ENCODE peak calls at places on chromosomes 4 and X, in nine cellular contexts. R, L, O, E, S, Q, F, H and T are unnamed samples.

GRCh38 chrX:17285983-17286382 is 89.0 kb upstream of the NHS start:
- DNase-seq in R (no peak), L (no peak), O (no peak), E (no peak), S (no peak), Q (no peak), F (no peak), H (no peak), T (no peak)

GRCh38 chr4:22062676-22063075 is 114.1 kb upstream of the KCNIP4 start:
- DNase-seq in R (no peak), L (no peak), O (no peak), E (no peak), S (no peak), Q (no peak), F (no peak), H (no peak), T (no peak)

GRCh38 chrX:56498756-56499155 is 64.7 kb upstream of the UBQLN2 start:
- DNase-seq in R (no peak), L (no peak), O (no peak), E (no peak), S (no peak), Q (no peak), F (no peak), H (no peak), T (no peak)

GRCh38 chrX:16826207-16826606 is 39.9 kb downstream of the TXLNG start:
- DNase-seq in R (no peak), L (no peak), O (no peak), E (peak), S (no peak), Q (no peak), F (no peak), H (no peak), T (no peak)

GRCh38 chrX:42087960-42088359 is 164.6 kb upstream of the CASK start:
- DNase-seq in R (no peak), L (no peak), O (no peak), E (no peak), S (no peak), Q (no peak), F (no peak), H (no peak), T (no peak)

GRCh38 chr4:157220026-157220881 is at the start of gene GRIA2:
- DNase-seq in R (peak), L (peak), O (no peak), E (peak), S (no peak), Q (peak), F (peak), H (no peak), T (peak)

GRCh38 chr4:186132577-186133277 is 28.2 kb downstream of the FAM149A start:
- DNase-seq in R (no peak), L (no peak), O (no peak), E (peak), S (no peak), Q (no peak), F (no peak), H (peak), T (no peak)

GRCh38 chr4:48913346-48913745 is 6.8 kb upstream of the OCIAD2 start:
- DNase-seq in R (no peak), L (no peak), O (peak), E (peak), S (no peak), Q (peak), F (no peak), H (no peak), T (peak)

GRCh38 chrX:134548257-134548732 is 88.3 kb downstream of the HPRT1 start:
- DNase-seq in R (no peak), L (no peak), O (no peak), E (no peak), S (no peak), Q (no peak), F (no peak), H (no peak), T (no peak)

GRCh38 chr4:176359590-176359989 is 39.8 kb downstream of the SPCS3 start:
- DNase-seq in R (no peak), L (no peak), O (no peak), E (no peak), S (no peak), Q (no peak), F (no peak), H (no peak), T (no peak)

GRCh38 chr4:123418486-123418931 is 21.9 kb downstream of the SPRY1 start:
- DNase-seq in R (no peak), L (no peak), O (no peak), E (no peak), S (no peak), Q (no peak), F (no peak), H (no peak), T (no peak)

GRCh38 chr4:67520141-67520540 is 25.2 kb downstream of the CENPC start:
- DNase-seq in R (no peak), L (no peak), O (no peak), E (no peak), S (no peak), Q (no peak), F (no peak), H (no peak), T (no peak)

GRCh38 chr4:86344127-86344526 is 15.7 kb downstream of the MAPK10 start:
- DNase-seq in R (no peak), L (no peak), O (no peak), E (no peak), S (no peak), Q (no peak), F (no peak), H (no peak), T (no peak)

GRCh38 chrX:3697220-3697684 is 16.2 kb downstream of the PRKX start:
- DNase-seq in R (peak), L (no peak), O (no peak), E (no peak), S (no peak), Q (no peak), F (no peak), H (no peak), T (no peak)

GRCh38 chr4:108849611-108850406 is 87.0 kb upstream of the ETNPPL start:
- DNase-seq in R (no peak), L (no peak), O (no peak), E (no peak), S (peak), Q (no peak), F (no peak), H (no peak), T (no peak)

GRCh38 chr4:763191-763810 is 57.7 kb downstream of the PCGF3 start:
- DNase-seq in R (no peak), L (no peak), O (no peak), E (no peak), S (no peak), Q (no peak), F (no peak), H (no peak), T (no peak)
- TF ChIP-seq POLR2A in R (no peak), L (no peak), O (no peak), E (no peak), S (no peak), Q (no peak), F (no peak), H (no peak), T (no peak)

DNA sequence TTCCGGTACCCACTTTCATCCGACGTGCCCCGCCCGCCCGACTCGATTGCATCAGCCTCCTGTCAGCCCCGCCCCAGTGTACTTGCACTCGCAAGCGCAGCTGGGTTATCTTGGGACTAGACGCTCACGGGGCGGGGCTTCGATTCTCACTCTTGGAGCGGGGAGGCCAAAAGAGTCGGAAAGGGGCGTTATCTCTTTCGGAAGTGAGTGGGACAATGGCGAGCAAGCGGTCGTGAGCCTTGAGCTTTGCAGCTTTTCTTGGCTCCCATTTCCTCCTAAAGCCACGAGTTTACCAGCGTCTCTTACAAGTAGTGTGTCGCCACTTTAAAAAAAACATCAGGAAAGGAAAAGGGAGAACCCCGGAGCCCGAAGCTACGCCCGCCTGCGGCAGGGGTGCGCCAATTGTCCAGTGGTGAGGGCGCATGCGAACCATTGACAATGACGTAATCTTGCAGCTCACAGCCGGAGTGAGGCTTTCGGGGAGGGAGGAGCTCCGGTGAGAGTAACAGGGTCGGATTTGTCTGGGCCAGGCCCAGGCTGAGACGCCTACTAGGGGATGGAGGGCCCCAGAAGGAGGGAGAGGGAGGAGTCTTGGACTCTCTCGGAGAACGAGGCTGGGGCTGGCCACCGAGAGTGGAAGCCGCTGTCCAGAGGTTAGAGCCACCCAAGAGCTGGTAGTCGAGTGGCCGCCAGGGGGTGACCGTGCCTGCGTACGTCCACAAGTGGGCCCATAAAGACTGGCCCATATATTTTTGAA is 109.5 kb downstream of the GNL3L start:
- DNase-seq in R (peak), L (peak), O (peak), E (peak), S (peak), Q (peak), F (peak), H (peak), T (peak)
- TF ChIP-seq POLR2A in R (no peak), L (peak), O (no peak), E (peak), S (peak), Q (peak), F (no peak), H (no peak), T (peak)

GRCh38 chr4:183100298-183100599 is 1.2 kb downstream of the WWC2 start:
- DNase-seq in R (no peak), L (no peak), O (no peak), E (no peak), S (no peak), Q (no peak), F (no peak), H (no peak), T (no peak)

GRCh38 chr4:183098080-183098722 is 856 bp upstream of the WWC2 start:
- DNase-seq in R (peak), L (peak), O (peak), E (peak), S (no peak), Q (peak), F (peak), H (no peak), T (peak)

GRCh38 chr4:183099537-183100297 is 660 bp downstream of the WWC2 start:
- DNase-seq in R (peak), L (peak), O (peak), E (peak), S (no peak), Q (peak), F (peak), H (no peak), T (peak)

GRCh38 chr4:183097251-183098079 is 1.6 kb upstream of the WWC2 start:
- DNase-seq in R (no peak), L (peak), O (no peak), E (no peak), S (no peak), Q (peak), F (peak), H (no peak), T (no peak)

GRCh38 chr4:183098723-183099536 is at the start of gene WWC2:
- DNase-seq in R (peak), L (peak), O (peak), E (peak), S (no peak), Q (peak), F (peak), H (peak), T (peak)
- TF ChIP-seq POLR2A in R (peak), L (peak), O (no peak), E (peak), S (no peak), Q (peak), F (no peak), H (peak), T (peak)

GRCh38 chrX:34658316-34658715 is 1.2 kb upstream of the TMEM47 start:
- DNase-seq in R (no peak), L (no peak), O (no peak), E (no peak), S (no peak), Q (no peak), F (no peak), H (no peak), T (no peak)

GRCh38 chrX:34656467-34656841 is 631 bp downstream of the TMEM47 start:
- DNase-seq in R (no peak), L (no peak), O (peak), E (no peak), S (no peak), Q (no peak), F (peak), H (no peak), T (no peak)

GRCh38 chrX:34655496-34656258 is 1.4 kb downstream of the TMEM47 start:
- DNase-seq in R (no peak), L (no peak), O (no peak), E (no peak), S (no peak), Q (no peak), F (no peak), H (no peak), T (no peak)

GRCh38 chrX:34654939-34655338 is 2.1 kb downstream of the TMEM47 start:
- DNase-seq in R (no peak), L (no peak), O (no peak), E (no peak), S (no peak), Q (no peak), F (no peak), H (no peak), T (no peak)

GRCh38 chrX:34656842-34657780 is at the start of gene TMEM47:
- DNase-seq in R (peak), L (peak), O (peak), E (peak), S (no peak), Q (peak), F (peak), H (no peak), T (peak)
- TF ChIP-seq POLR2A in R (no peak), L (peak), O (no peak), E (peak), S (no peak), Q (peak), F (no peak), H (no peak), T (no peak)